ENCODE peak calls at places on chromosomes 2 and 18, in eight cellular contexts. One of them, this sample, is unnamed.

GRCh38 chr18:4283746-4284291 is 171.3 kb downstream of the DLGAP1 start:
- DNase-seq in cardiac muscle cell: no peak
- DNase-seq in HCT116: no peak
- DNase-seq in esophagus squamous epithelium: no peak
- DNase-seq in heart right ventricle: no peak
- DNase-seq in AG10803: no peak
- DNase-seq in AG09309: no peak
- DNase-seq in epithelial cell of proximal tubule: no peak
- DNase-seq in this sample: no peak

GRCh38 chr2:108987111-108987510 is 1.9 kb downstream of the EDAR start:
- DNase-seq in esophagus squamous epithelium: no peak
- DNase-seq in HCT116: no peak
- DNase-seq in AG10803: no peak
- DNase-seq in epithelial cell of proximal tubule: no peak
- DNase-seq in AG09309: no peak
- DNase-seq in heart right ventricle: no peak
- DNase-seq in cardiac muscle cell: no peak
- DNase-seq in this sample: peak; percentile 33

GRCh38 chr2:216792222-216793001 is 67.5 kb downstream of the TNP1 start:
- DNase-seq in epithelial cell of proximal tubule: peak; percentile 77
- DNase-seq in AG09309: peak; percentile 77
- DNase-seq in heart right ventricle: no peak
- DNase-seq in AG10803: peak; percentile 96
- DNase-seq in HCT116: no peak
- DNase-seq in cardiac muscle cell: peak; percentile 40
- DNase-seq in esophagus squamous epithelium: no peak
- DNase-seq in this sample: peak; percentile 53

GRCh38 chr2:213806125-213806726 is 522.0 kb downstream of the SPAG16 start:
- DNase-seq in cardiac muscle cell: peak; percentile 53
- DNase-seq in HCT116: no peak
- DNase-seq in epithelial cell of proximal tubule: no peak
- DNase-seq in heart right ventricle: no peak
- DNase-seq in esophagus squamous epithelium: no peak
- DNase-seq in AG10803: peak; percentile 51
- DNase-seq in AG09309: peak; percentile 1
- DNase-seq in this sample: peak; percentile 50

GRCh38 chr18:51153659-51154371 is 43.7 kb downstream of the MEX3C start:
- DNase-seq in heart right ventricle: no peak
- DNase-seq in AG10803: no peak
- DNase-seq in epithelial cell of proximal tubule: no peak
- DNase-seq in esophagus squamous epithelium: no peak
- DNase-seq in cardiac muscle cell: no peak
- DNase-seq in HCT116: no peak
- DNase-seq in AG09309: no peak
- DNase-seq in this sample: no peak

GRCh38 chr2:160836755-160837154 is 323.5 kb upstream of the TANK start:
- DNase-seq in heart right ventricle: no peak
- DNase-seq in AG09309: peak; percentile 89
- DNase-seq in cardiac muscle cell: peak; percentile 92
- DNase-seq in epithelial cell of proximal tubule: peak; percentile 15
- DNase-seq in AG10803: peak; percentile 96
- DNase-seq in HCT116: no peak
- DNase-seq in esophagus squamous epithelium: no peak
- DNase-seq in this sample: peak; percentile 90

GRCh38 chr2:108297436-108298141 is 8.9 kb downstream of the SULT1C2 start:
- DNase-seq in HCT116: no peak
- DNase-seq in AG09309: no peak
- DNase-seq in cardiac muscle cell: peak; percentile 30
- DNase-seq in heart right ventricle: no peak
- DNase-seq in epithelial cell of proximal tubule: peak; percentile 41
- DNase-seq in AG10803: peak; percentile 61
- DNase-seq in esophagus squamous epithelium: no peak
- DNase-seq in this sample: peak; percentile 86

GRCh38 chr2:188367164-188367563 is 75.5 kb downstream of the GULP1 start:
- DNase-seq in heart right ventricle: no peak
- DNase-seq in esophagus squamous epithelium: no peak
- DNase-seq in AG10803: no peak
- DNase-seq in HCT116: no peak
- DNase-seq in AG09309: no peak
- DNase-seq in epithelial cell of proximal tubule: no peak
- DNase-seq in cardiac muscle cell: no peak
- DNase-seq in this sample: no peak

GRCh38 chr2:171515672-171516298 is 6.5 kb upstream of the CYBRD1 start:
- DNase-seq in epithelial cell of proximal tubule: no peak
- DNase-seq in heart right ventricle: no peak
- DNase-seq in HCT116: no peak
- DNase-seq in esophagus squamous epithelium: no peak
- DNase-seq in AG09309: no peak
- DNase-seq in cardiac muscle cell: peak; percentile 67
- DNase-seq in AG10803: peak; percentile 69
- DNase-seq in this sample: peak; percentile 40

GRCh38 chr2:45746888-45747287 is 95.4 kb downstream of the PRKCE start:
- DNase-seq in HCT116: no peak
- DNase-seq in cardiac muscle cell: no peak
- DNase-seq in AG09309: peak; percentile 60
- DNase-seq in heart right ventricle: no peak
- DNase-seq in epithelial cell of proximal tubule: no peak
- DNase-seq in AG10803: peak; percentile 83
- DNase-seq in esophagus squamous epithelium: no peak
- DNase-seq in this sample: no peak

GRCh38 chr2:210271300-210271699 is 43.7 kb downstream of the MYL1 start:
- DNase-seq in epithelial cell of proximal tubule: no peak
- DNase-seq in AG10803: no peak
- DNase-seq in heart right ventricle: no peak
- DNase-seq in cardiac muscle cell: no peak
- DNase-seq in HCT116: no peak
- DNase-seq in AG09309: no peak
- DNase-seq in esophagus squamous epithelium: no peak
- DNase-seq in this sample: no peak

GRCh38 chr18:49961271-49961670 is 147.9 kb upstream of the ACAA2 start:
- DNase-seq in AG10803: no peak
- DNase-seq in esophagus squamous epithelium: no peak
- DNase-seq in heart right ventricle: no peak
- DNase-seq in AG09309: no peak
- DNase-seq in epithelial cell of proximal tubule: no peak
- DNase-seq in cardiac muscle cell: no peak
- DNase-seq in HCT116: no peak
- DNase-seq in this sample: no peak

GRCh38 chr2:56813490-56813889 is 629.7 kb downstream of the CCDC85A start:
- DNase-seq in heart right ventricle: no peak
- DNase-seq in cardiac muscle cell: no peak
- DNase-seq in AG10803: no peak
- DNase-seq in AG09309: no peak
- DNase-seq in esophagus squamous epithelium: no peak
- DNase-seq in epithelial cell of proximal tubule: no peak
- DNase-seq in HCT116: no peak
- DNase-seq in this sample: no peak

GRCh38 chr2:68043719-68044498 is 18.9 kb downstream of the C1D start:
- DNase-seq in esophagus squamous epithelium: no peak
- DNase-seq in cardiac muscle cell: no peak
- DNase-seq in epithelial cell of proximal tubule: no peak
- DNase-seq in AG10803: peak; percentile 82
- DNase-seq in heart right ventricle: no peak
- DNase-seq in AG09309: no peak
- DNase-seq in HCT116: no peak
- DNase-seq in this sample: peak; percentile 77

GRCh38 chr2:10844083-10844482 is 31.5 kb upstream of the PDIA6 start:
- DNase-seq in heart right ventricle: peak; percentile 85
- DNase-seq in HCT116: no peak
- DNase-seq in AG10803: peak; percentile 18
- DNase-seq in esophagus squamous epithelium: no peak
- DNase-seq in AG09309: no peak
- DNase-seq in cardiac muscle cell: peak; percentile 65
- DNase-seq in epithelial cell of proximal tubule: peak; percentile 64
- DNase-seq in this sample: peak; percentile 21

GRCh38 chr2:240566203-240567136 is 1.8 kb upstream of the RNPEPL1 start:
- DNase-seq in AG09309: no peak
- DNase-seq in esophagus squamous epithelium: peak; percentile 81
- DNase-seq in HCT116: peak; percentile 81
- DNase-seq in cardiac muscle cell: peak; percentile 91
- DNase-seq in AG10803: peak; percentile 82
- DNase-seq in heart right ventricle: peak; percentile 92
- DNase-seq in epithelial cell of proximal tubule: no peak
- DNase-seq in this sample: peak; percentile 90

GRCh38 chr18:20988726-20989125 is 122.9 kb downstream of the ROCK1 start:
- DNase-seq in heart right ventricle: no peak
- DNase-seq in AG10803: no peak
- DNase-seq in HCT116: no peak
- DNase-seq in AG09309: no peak
- DNase-seq in esophagus squamous epithelium: no peak
- DNase-seq in epithelial cell of proximal tubule: no peak
- DNase-seq in cardiac muscle cell: no peak
- DNase-seq in this sample: no peak

GRCh38 chr2:219484343-219485200 is 14.1 kb upstream of the GMPPA start:
- DNase-seq in epithelial cell of proximal tubule: no peak
- DNase-seq in cardiac muscle cell: no peak
- DNase-seq in heart right ventricle: no peak
- DNase-seq in esophagus squamous epithelium: no peak
- DNase-seq in AG09309: no peak
- DNase-seq in HCT116: no peak
- DNase-seq in AG10803: no peak
- DNase-seq in this sample: no peak

DNA sequence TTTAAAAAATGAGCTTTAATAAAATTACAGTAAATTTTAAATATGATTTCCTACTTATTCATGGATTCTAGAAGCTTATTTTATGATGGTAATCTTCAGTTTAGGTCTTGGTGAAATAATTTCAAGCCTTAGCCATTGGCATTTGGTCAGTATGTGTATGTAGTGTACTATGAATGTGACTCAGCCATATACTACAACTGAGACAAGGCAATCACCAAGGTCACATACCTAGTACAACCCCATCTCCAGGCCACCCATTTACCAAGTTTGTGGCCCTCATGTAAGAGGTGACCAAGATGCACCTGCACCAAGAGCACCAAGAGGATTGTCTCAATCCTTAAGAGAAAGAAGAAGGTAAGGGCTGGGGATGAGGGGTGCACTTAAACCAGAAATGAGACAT is 54.8 kb upstream of the FRZB start:
- DNase-seq in cardiac muscle cell: no peak
- DNase-seq in AG10803: no peak
- DNase-seq in epithelial cell of proximal tubule: no peak
- DNase-seq in heart right ventricle: no peak
- DNase-seq in HCT116: no peak
- DNase-seq in esophagus squamous epithelium: no peak
- DNase-seq in AG09309: no peak
- DNase-seq in this sample: no peak
- H3K4me3 ChIP-seq in cardiac muscle cell: no peak overlapping the region
- H3K4me3 ChIP-seq in AG10803: no peak overlapping the region
- H3K4me3 ChIP-seq in epithelial cell of proximal tubule: no peak overlapping the region
- H3K4me3 ChIP-seq in heart right ventricle: no peak overlapping the region
- H3K4me3 ChIP-seq in HCT116: no peak overlapping the region
- H3K4me3 ChIP-seq in esophagus squamous epithelium: no peak overlapping the region
- H3K4me3 ChIP-seq in AG09309: no peak overlapping the region
- H3K4me3 ChIP-seq in this sample: no peak overlapping the region

DNA sequence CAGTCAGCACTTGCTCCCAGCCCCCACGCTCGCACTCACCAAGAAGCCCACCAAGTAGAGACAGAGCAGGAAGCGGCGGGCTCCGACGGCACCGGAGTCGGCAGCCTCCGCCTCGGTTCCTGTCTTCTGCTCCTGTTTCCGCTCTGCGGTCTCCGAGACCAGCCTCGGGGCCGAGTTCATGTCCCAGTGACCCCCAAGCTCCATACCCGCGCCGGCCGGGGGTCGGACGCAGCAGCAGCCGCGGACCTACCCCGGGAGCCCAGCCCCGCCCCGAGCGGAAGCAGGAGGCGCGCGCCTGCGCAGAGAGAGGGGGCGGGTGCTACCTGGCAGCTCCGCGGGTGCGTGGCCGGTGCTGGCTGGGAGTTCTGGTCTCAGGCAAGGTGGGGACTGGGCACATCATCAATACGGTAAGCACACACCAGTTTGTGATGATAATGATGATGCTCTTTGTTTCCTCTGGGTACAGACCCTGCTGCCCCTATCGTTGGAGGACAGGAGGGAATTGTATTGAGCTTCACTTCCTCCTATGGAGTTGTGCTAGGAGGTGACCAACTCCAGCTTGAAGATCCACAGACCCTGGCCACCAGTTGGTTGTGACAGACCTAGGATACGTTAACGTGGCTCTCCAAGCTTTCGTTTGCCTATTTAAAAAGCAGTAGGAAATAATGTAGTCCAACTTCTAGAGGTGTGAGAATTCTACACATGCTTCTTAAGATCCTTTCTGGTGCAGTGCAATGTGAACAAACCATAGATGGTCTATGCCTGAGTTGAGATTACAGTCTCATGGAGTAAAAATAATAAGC is 25.0 kb upstream of the TMEM182 start:
- DNase-seq in HCT116: peak; percentile 47
- DNase-seq in AG10803: peak; percentile 43
- DNase-seq in heart right ventricle: peak; percentile 76
- DNase-seq in epithelial cell of proximal tubule: no peak
- DNase-seq in esophagus squamous epithelium: peak; percentile 3
- DNase-seq in cardiac muscle cell: peak; percentile 73
- DNase-seq in AG09309: no peak
- DNase-seq in this sample: peak; percentile 78
- H3K4me3 ChIP-seq in HCT116: peak overlapping the region; percentile 87
- H3K4me3 ChIP-seq in AG10803: peak overlapping the region; percentile 89
- H3K4me3 ChIP-seq in heart right ventricle: peak overlapping the region; percentile 80
- H3K4me3 ChIP-seq in epithelial cell of proximal tubule: peak overlapping the region; percentile 92
- H3K4me3 ChIP-seq in esophagus squamous epithelium: peak overlapping the region; percentile 99
- H3K4me3 ChIP-seq in cardiac muscle cell: peak overlapping the region; percentile 90
- H3K4me3 ChIP-seq in AG09309: peak overlapping the region; percentile 90
- H3K4me3 ChIP-seq in this sample: peak overlapping the region; percentile 81

DNA sequence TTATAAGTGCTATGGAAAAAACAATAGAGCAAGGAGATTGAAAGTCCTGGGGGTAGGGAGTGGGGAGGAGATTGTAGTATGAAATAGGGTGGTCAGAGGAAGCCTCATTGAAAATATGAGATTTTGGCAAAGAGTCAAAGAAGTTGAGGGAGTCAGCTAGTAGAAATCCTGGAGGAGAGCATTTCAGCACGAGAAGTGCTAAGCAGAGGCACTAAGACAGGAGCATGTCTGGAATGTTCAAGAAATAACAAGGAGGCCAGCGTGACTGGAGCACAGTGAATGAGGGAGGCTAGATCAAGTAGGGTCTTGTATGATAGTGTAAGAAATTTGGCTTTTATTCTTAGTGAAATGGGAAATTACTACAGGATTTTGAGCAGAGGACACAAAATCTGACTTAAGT is 2.1 kb upstream of the TSPYL6 start:
- DNase-seq in epithelial cell of proximal tubule: no peak
- DNase-seq in heart right ventricle: no peak
- DNase-seq in AG10803: peak; percentile 25
- DNase-seq in cardiac muscle cell: peak; percentile 71
- DNase-seq in esophagus squamous epithelium: no peak
- DNase-seq in AG09309: no peak
- DNase-seq in HCT116: no peak
- DNase-seq in this sample: no peak
- H3K4me3 ChIP-seq in epithelial cell of proximal tubule: no peak overlapping the region
- H3K4me3 ChIP-seq in heart right ventricle: no peak overlapping the region
- H3K4me3 ChIP-seq in AG10803: no peak overlapping the region
- H3K4me3 ChIP-seq in cardiac muscle cell: no peak overlapping the region
- H3K4me3 ChIP-seq in esophagus squamous epithelium: no peak overlapping the region
- H3K4me3 ChIP-seq in AG09309: no peak overlapping the region
- H3K4me3 ChIP-seq in HCT116: no peak overlapping the region
- H3K4me3 ChIP-seq in this sample: no peak overlapping the region

DNA sequence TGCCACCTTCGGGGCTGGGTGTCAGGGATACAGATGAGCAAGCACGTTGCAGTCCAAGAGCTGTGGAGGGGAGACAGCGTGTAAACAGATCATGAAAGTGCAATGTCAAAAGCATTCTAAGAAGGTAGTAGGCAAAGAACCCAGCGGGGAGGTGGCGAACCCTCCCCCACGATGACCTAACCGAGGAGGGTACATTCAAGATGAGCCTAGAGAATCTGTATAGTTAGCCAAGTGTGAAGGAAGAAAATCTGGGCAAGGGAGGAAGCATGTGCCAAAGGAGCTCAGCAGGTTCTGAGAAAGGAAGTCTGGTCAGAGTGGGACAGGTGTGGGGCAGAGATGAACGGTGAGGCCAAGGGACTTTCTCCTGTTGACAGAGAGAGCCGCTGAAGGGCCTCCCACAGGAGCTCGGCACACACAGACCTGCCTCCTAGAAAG is 106.9 kb downstream of the SP3 start:
- DNase-seq in AG09309: no peak
- DNase-seq in HCT116: no peak
- DNase-seq in esophagus squamous epithelium: no peak
- DNase-seq in epithelial cell of proximal tubule: no peak
- DNase-seq in heart right ventricle: no peak
- DNase-seq in cardiac muscle cell: no peak
- DNase-seq in AG10803: no peak
- DNase-seq in this sample: no peak
- H3K4me3 ChIP-seq in AG09309: no peak overlapping the region
- H3K4me3 ChIP-seq in HCT116: no peak overlapping the region
- H3K4me3 ChIP-seq in esophagus squamous epithelium: no peak overlapping the region
- H3K4me3 ChIP-seq in epithelial cell of proximal tubule: no peak overlapping the region
- H3K4me3 ChIP-seq in heart right ventricle: no peak overlapping the region
- H3K4me3 ChIP-seq in cardiac muscle cell: no peak overlapping the region
- H3K4me3 ChIP-seq in AG10803: no peak overlapping the region
- H3K4me3 ChIP-seq in this sample: no peak overlapping the region

This sample was measured in epithelial cell of esophagus.